ENCODE peak calls at places on chromosomes 5 and 9, in four cellular contexts. Y, X, J and P are unnamed samples.

GRCh38 chr5:61640631-61641030 is 308.6 kb downstream of the ZSWIM6 start:
- DNase-seq in Y (no peak), X (no peak), J (no peak), P (no peak)

GRCh38 chr5:56507348-56507930 is 274.3 kb upstream of the ANKRD55 start:
- DNase-seq in Y (no peak), X (no peak), J (no peak), P (no peak)

GRCh38 chr9:82539126-82539525 is 523.8 kb downstream of the RASEF start:
- DNase-seq in Y (no peak), X (no peak), J (no peak), P (no peak)

GRCh38 chr9:115985657-115986056 is 167.9 kb upstream of the PAPPA start:
- DNase-seq in Y (peak), X (no peak), J (no peak), P (peak)

GRCh38 chr5:369151-369939 is 47.8 kb downstream of the AHRR start:
- DNase-seq in Y (no peak), X (no peak), J (no peak), P (no peak)

GRCh38 chr5:176608937-176609723 is 826 bp downstream of the GPRIN1 start:
- DNase-seq in Y (no peak), X (no peak), J (no peak), P (no peak)

GRCh38 chr9:108022246-108022935 is 532.8 kb upstream of the KLF4 start:
- DNase-seq in Y (no peak), X (no peak), J (no peak), P (peak)

GRCh38 chr9:111597852-111598729 is 1.4 kb downstream of the PTGR1 start:
- DNase-seq in Y (peak), X (no peak), J (peak), P (peak)

GRCh38 chr9:95822583-95823431 is 52.7 kb upstream of the ERCC6L2 start:
- DNase-seq in Y (peak), X (peak), J (no peak), P (peak)

GRCh38 chr5:152084476-152084875 is 159.8 kb upstream of the GLRA1 start:
- DNase-seq in Y (no peak), X (no peak), J (no peak), P (no peak)

GRCh38 chr9:94931725-94932124 is 205.2 kb downstream of the AOPEP start:
- DNase-seq in Y (no peak), X (no peak), J (no peak), P (no peak)

GRCh38 chr5:41368158-41368557 is 142.2 kb downstream of the PLCXD3 start:
- DNase-seq in Y (no peak), X (no peak), J (no peak), P (peak)

GRCh38 chr5:38420246-38420645 is 136.2 kb downstream of the LIFR start:
- DNase-seq in Y (no peak), X (no peak), J (no peak), P (peak)

GRCh38 chr9:94806307-94806893 is 79.9 kb downstream of the AOPEP start:
- DNase-seq in Y (no peak), X (no peak), J (no peak), P (peak)

GRCh38 chr9:135294826-135295225 is 184.8 kb upstream of the PPP1R26 start:
- DNase-seq in Y (no peak), X (no peak), J (no peak), P (no peak)

GRCh38 chr5:150636391-150637244 is 3.8 kb upstream of the SYNPO start:
- DNase-seq in Y (peak), X (no peak), J (no peak), P (peak)

GRCh38 chr5:177124486-177124991 is 9.0 kb upstream of the NSD1 start:
- DNase-seq in Y (no peak), X (no peak), J (no peak), P (no peak)

GRCh38 chr5:149372932-149373331 is 6.2 kb downstream of the IL17B start:
- DNase-seq in Y (no peak), X (no peak), J (no peak), P (no peak)

GRCh38 chr5:95915999-95916686 is 45.5 kb downstream of the ELL2 start:
- DNase-seq in Y (no peak), X (no peak), J (no peak), P (no peak)

GRCh38 chr5:67164856-67165523 is 31.6 kb downstream of the CD180 start:
- DNase-seq in Y (no peak), X (no peak), J (no peak), P (no peak)

GRCh38 chr9:123073441-123073840 is 40.0 kb downstream of the GPR21 start:
- DNase-seq in Y (no peak), X (no peak), J (no peak), P (no peak)

GRCh38 chr5:130964238-130965192 is 200.5 kb downstream of the HINT1 start:
- DNase-seq in Y (peak), X (no peak), J (no peak), P (peak)

GRCh38 chr9:92312887-92313623 is 12.1 kb downstream of the NOL8 start:
- DNase-seq in Y (no peak), X (no peak), J (no peak), P (no peak)

GRCh38 chr5:75461679-75462078 is 49.8 kb downstream of the CERT1 start:
- DNase-seq in Y (peak), X (no peak), J (no peak), P (peak)

GRCh38 chr9:95048225-95049087 is 269.1 kb downstream of the FANCC start:
- DNase-seq in Y (peak), X (no peak), J (no peak), P (peak)

GRCh38 chr9:78441396-78441795 is 144.5 kb downstream of the PSAT1 start:
- DNase-seq in Y (no peak), X (no peak), J (no peak), P (no peak)

GRCh38 chr9:136019041-136019680 is 58.0 kb upstream of the UBAC1 start:
- DNase-seq in Y (no peak), X (no peak), J (no peak), P (no peak)

GRCh38 chr9:136693490-136694162 is 6.4 kb upstream of the AGPAT2 start:
- DNase-seq in Y (peak), X (no peak), J (no peak), P (no peak)

DNA sequence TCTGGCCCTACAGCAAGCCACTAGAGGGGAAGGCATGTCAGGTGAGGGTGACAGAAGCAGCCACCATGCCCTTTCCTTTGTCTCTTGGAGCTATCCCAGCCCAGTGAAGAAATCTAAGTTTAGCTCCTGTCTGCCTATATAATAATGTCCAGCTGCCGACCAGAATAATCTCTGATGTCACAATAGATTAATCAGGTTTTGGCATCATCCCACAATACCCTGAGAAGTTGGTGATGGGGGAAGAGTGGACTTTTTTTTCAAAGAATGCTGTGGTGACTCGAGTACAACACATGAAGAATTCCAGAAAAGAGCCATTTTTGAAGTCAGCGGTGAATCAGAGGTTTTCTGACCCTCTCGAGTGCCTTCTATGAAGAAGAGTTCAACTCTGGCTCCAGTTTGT is 1.7 kb upstream of the TSLP start:
- DNase-seq in Y (no peak), X (peak), J (no peak), P (peak)
- H3K4me3 ChIP-seq in Y (no peak), X (no peak), J (peak), P (peak)

DNA sequence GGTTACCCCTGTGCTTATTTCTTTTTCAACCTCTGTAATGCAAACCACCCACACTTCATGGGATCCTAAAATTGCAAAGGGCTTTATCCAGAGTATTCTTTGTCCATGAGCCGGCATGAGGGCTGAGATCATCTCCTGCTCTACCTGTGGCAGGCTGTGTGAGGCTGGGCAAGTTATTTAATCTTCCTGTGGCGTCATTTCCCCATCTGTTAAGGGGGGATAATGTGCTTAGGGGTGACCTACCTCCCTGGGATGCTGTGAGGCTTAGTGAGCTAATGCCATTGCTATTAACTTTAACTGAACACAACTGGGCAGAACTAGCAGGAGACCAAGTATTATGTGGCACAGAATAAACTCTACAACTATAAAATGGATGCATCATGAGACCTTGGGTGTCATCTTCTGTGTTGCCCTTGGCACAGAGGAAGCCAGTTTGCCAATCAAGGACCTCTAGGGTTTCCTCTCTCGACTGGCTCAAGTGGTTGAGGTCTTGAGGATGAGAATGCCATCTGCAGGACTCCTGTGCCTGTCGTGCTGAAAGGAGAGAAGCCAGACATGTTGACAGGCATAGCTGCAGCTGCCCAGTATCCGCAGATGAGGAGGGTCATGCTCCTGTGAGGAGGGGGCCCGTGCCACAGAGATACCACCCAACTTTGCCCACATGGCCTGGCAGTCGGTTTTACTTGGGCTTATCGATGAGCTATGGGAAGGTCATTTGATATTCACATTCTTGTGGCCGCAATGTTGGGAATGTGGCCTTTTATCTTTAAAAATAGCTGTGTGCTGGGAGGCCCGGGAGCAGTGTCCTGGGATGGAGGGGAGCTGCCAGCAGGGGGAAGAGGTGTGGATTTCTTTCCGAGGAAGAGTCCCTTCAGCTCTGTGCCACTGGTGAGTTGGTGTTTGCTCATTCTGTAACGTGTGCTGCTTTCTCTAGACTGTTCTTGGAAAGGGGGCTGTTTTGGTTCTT is 17.2 kb downstream of the FRMPD1 start:
- DNase-seq in Y (no peak), X (no peak), J (no peak), P (no peak)
- TF ChIP-seq CTCF in Y (peak), X (peak), J (no peak), P (no peak)

DNA sequence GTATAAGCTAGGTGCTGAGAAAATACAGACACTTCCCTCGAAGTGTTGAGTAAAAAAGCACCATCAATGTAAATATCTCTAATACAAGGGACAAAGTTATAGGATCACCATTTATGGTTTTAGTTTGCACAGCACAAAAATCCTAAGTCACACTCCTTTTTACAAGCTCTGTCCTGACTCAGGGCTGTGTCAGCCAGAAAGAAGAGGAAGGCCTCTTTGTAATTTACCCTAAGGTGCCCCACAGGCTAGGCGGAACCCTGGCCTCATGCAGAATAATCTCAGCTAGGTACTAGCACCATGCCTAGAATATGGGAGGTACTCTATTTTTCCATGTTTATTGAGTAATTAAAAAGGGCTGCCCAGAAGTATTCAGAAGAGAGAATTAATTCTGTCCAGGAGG is 36.9 kb downstream of the HAVCR1 start:
- DNase-seq in Y (no peak), X (no peak), J (no peak), P (no peak)
- H3K4me3 ChIP-seq in Y (no peak), X (no peak), J (no peak), P (no peak)

DNA sequence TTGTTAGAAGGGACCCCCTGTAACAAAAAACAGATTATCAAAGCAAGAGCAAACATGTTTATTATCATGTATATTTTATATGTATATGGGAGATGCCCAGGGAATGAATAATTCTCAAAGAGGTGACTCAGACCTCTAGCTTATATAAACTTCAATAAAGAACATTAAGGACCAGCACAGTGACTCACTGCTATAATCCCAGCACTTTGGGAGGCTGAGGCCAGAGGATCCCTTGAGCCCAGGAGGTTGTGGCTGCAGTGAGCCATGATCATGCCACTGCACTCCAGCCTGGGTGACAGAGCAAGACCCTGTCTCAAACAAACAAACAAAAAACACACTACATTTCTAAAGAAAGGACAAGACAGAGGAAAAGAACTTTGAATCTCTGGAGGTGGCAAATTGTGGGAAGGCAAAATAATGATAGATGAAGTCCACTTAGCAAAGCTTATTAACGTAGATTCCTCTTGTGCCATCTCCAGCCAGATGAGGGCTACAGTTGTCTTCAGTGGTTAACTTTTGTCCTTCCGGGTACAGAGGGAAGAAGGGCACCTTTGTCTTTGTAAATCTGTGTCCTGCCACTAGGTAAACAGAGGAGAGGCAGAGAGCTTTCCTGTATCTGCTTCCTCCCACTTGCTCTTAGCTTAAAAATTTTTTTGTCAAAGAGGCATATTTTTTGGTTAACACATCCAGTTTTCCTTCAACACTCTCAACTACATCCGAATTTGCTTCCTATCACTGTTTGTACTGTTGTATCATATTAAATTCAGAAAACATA is 7.5 kb upstream of the RFK start:
- DNase-seq in Y (no peak), X (no peak), J (no peak), P (no peak)
- TF ChIP-seq CTCF in Y (no peak), X (no peak), J (no peak), P (no peak)

GRCh38 chr5:72956324-72957140 is 691 bp downstream of the FCHO2 start:
- DNase-seq in Y (peak), X (no peak), J (no peak), P (peak)

GRCh38 chr5:72955143-72955767 is 586 bp upstream of the FCHO2 start:
- DNase-seq in Y (no peak), X (no peak), J (no peak), P (no peak)

GRCh38 chr5:72955768-72956323 is at the start of gene FCHO2:
- DNase-seq in Y (peak), X (peak), J (peak), P (peak)

GRCh38 chr5:72951850-72952468 is 3.9 kb upstream of the FCHO2 start:
- DNase-seq in Y (peak), X (no peak), J (no peak), P (peak)

DNA sequence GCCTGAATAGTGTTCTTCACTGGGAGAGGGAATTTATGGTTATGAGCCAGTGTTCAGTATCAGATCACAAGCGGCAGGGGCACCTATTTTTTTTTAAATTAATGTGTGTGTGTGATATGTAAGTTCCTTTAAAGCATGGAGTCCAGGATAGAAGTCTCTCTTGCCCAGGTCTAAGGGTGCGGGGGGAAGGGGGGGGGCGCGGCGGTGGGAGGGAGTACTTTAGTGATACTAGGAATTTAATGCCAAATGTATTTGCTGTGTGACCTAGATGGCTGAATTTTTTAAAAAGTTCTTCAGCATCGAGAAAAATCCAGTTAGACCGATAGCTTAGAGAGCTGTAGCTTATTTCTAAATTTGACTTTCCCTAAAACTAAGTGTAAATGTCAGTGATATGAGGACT is 1.5 kb upstream of the FCHO2 start:
- DNase-seq in Y (no peak), X (no peak), J (no peak), P (no peak)
- H3K4me3 ChIP-seq in Y (no peak), X (no peak), J (peak), P (no peak)

GRCh38 chr5:105639511-105639910 is 2031.2 kb downstream of the EFNA5 start:
- DNase-seq in Y (no peak), X (no peak), J (no peak), P (no peak)

GRCh38 chr5:105640328-105640727 is 2030.4 kb downstream of the EFNA5 start:
- DNase-seq in Y (no peak), X (no peak), J (no peak), P (no peak)

GRCh38 chr5:105638437-105638836 is 2032.3 kb downstream of the EFNA5 start:
- DNase-seq in Y (no peak), X (no peak), J (no peak), P (no peak)

GRCh38 chr5:105639068-105639467 is 2031.7 kb downstream of the EFNA5 start:
- DNase-seq in Y (no peak), X (no peak), J (no peak), P (no peak)
- TF ChIP-seq CTCF in Y (no peak), X (no peak), J (no peak), P (no peak)